ENCODE peak calls at places on chromosomes 6 and 20, in five cellular contexts. R is testis; P is CD4-positive, alpha-beta memory T cell; J is esophagus squamous epithelium; M is fibroblast of lung. Z is an unnamed sample.

GRCh38 chr6:119453242-119453641 is 103.7 kb upstream of the MAN1A1 start:
- DNase-seq in R (no peak), P (no peak), J (no peak), M (no peak), Z (no peak)

GRCh38 chr20:35395728-35396127 is 16.0 kb downstream of the UQCC1 start:
- DNase-seq in R (no peak), P (no peak), J (no peak), M (peak), Z (no peak)

GRCh38 chr6:121759370-121759769 is 323.9 kb downstream of the GJA1 start:
- DNase-seq in R (no peak), P (no peak), J (no peak), M (no peak), Z (no peak)

GRCh38 chr6:112287836-112288235 is 33.5 kb upstream of the LAMA4 start:
- DNase-seq in R (no peak), P (no peak), J (no peak), M (no peak), Z (no peak)

GRCh38 chr20:32036716-32037355 is 15.2 kb upstream of the HCK start:
- DNase-seq in R (no peak), P (no peak), J (no peak), M (no peak), Z (no peak)

GRCh38 chr20:39563406-39563805 is 601.3 kb downstream of the DHX35 start:
- DNase-seq in R (no peak), P (no peak), J (no peak), M (no peak), Z (no peak)

GRCh38 chr6:11711644-11711993 is 67.0 kb downstream of the ADTRP start:
- DNase-seq in R (no peak), P (no peak), J (no peak), M (peak), Z (no peak)

GRCh38 chr6:44304282-44305199 is 8.6 kb downstream of the AARS2 start:
- DNase-seq in R (peak), P (no peak), J (no peak), M (peak), Z (peak)

GRCh38 chr6:166162599-166163342 is 4.9 kb downstream of the TBXT start:
- DNase-seq in R (no peak), P (no peak), J (no peak), M (no peak), Z (no peak)

GRCh38 chr6:31970604-31971271 is 1.2 kb downstream of the DXO start:
- DNase-seq in R (no peak), P (peak), J (no peak), M (no peak), Z (no peak)

GRCh38 chr6:29818892-29819291 is 8.7 kb upstream of the HLA-G start:
- DNase-seq in R (no peak), P (no peak), J (no peak), M (no peak), Z (no peak)

GRCh38 chr6:30044630-30045029 is 16.4 kb upstream of the POLR1H start:
- DNase-seq in R (no peak), P (no peak), J (no peak), M (peak), Z (no peak)

GRCh38 chr6:63573899-63574553 is 1.7 kb downstream of the LOC128125822 start:
- DNase-seq in R (peak), P (peak), J (no peak), M (peak), Z (peak)

GRCh38 chr20:55079917-55080316 is 604.5 kb downstream of the DOK5 start:
- DNase-seq in R (no peak), P (no peak), J (no peak), M (no peak), Z (no peak)

GRCh38 chr20:24438331-24438730 is 31.1 kb upstream of the SYNDIG1 start:
- DNase-seq in R (no peak), P (no peak), J (no peak), M (no peak), Z (no peak)

GRCh38 chr20:24439737-24440136 is 29.7 kb upstream of the SYNDIG1 start:
- DNase-seq in R (no peak), P (no peak), J (no peak), M (no peak), Z (no peak)

GRCh38 chr20:24441600-24441999 is 27.8 kb upstream of the SYNDIG1 start:
- DNase-seq in R (no peak), P (no peak), J (no peak), M (no peak), Z (peak)

GRCh38 chr20:24442909-24443308 is 26.5 kb upstream of the SYNDIG1 start:
- DNase-seq in R (no peak), P (no peak), J (no peak), M (no peak), Z (peak)

GRCh38 chr20:24437322-24438090 is 31.9 kb upstream of the SYNDIG1 start:
- DNase-seq in R (no peak), P (no peak), J (no peak), M (no peak), Z (no peak)
- H3K27ac ChIP-seq in R (no peak), P (no peak), J (no peak), M (no peak), Z (no peak)

DNA sequence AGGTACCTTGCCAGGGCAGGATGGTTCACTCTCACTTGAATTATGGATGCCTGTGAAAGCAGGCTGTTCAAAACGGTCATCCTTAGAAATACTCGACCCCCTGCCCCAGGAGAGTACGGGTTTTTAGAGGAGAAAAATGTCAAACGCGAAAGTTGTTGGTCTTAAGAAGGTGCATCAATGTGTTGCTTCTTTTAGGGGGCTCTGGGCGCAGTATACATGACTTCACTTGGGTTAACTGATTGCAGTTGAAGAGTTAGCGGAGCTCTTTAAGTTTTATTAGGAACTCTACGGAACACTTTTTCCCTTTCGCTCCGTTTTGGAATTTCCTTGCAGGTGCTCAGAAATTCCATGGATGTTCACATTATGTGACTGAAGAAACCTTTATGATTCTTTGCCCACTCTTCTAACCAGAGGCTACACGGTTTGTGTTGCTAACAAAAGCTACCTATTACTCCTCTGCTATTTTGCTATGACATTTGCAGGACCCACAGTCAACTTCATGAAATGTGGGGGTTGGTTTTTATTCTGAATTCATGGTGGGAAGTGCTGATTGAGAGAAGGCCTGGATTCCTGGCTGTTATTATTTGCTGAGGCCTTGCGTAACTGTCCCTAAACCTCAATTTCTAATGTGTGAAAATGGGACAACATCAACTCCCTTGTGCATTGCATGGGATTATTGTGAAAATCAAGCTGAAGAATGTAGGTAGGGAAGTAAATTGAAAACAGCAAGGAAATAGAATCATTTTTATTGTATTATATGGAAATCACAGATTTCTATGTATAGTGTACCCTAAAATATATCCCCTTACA is 845 bp downstream of the ENPP1 start:
- DNase-seq in R (no peak), P (no peak), J (no peak), M (no peak), Z (no peak)
- H3K27ac ChIP-seq in R (peak), P (no peak), J (peak), M (no peak), Z (no peak)

GRCh38 chr6:125930810-125931418 is 25.7 kb upstream of the HINT3 start:
- DNase-seq in R (no peak), P (no peak), J (no peak), M (no peak), Z (no peak)

GRCh38 chr6:125926711-125927110 is 29.9 kb upstream of the HINT3 start:
- DNase-seq in R (no peak), P (no peak), J (no peak), M (no peak), Z (no peak)

GRCh38 chr6:125924697-125925358 is 31.7 kb upstream of the HINT3 start:
- DNase-seq in R (no peak), P (no peak), J (no peak), M (no peak), Z (no peak)

GRCh38 chr6:125924169-125924568 is 32.4 kb upstream of the HINT3 start:
- DNase-seq in R (no peak), P (no peak), J (no peak), M (no peak), Z (no peak)

DNA sequence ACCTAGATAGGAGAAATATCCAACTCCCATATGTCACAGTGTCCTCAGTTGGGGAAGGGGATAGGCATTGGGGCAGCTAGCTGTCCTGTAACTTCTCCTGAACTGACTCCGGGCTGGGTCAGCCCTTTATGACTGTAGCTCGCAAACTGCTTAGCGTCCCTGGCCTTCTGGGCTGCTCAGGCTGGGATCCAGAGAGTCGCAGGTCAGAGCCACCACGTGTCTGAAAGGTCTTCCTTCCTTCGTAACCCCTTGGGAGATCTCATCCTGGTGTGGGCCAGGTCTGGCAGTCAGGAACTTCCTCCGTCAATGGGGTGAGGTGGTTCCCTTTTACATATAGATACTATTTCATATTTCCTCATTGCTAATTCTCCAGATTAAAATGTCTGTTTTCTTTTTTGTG is 28.8 kb upstream of the HINT3 start:
- DNase-seq in R (no peak), P (no peak), J (no peak), M (no peak), Z (no peak)
- H3K27ac ChIP-seq in R (no peak), P (no peak), J (peak), M (no peak), Z (no peak)

GRCh38 chr6:137095651-137096238 is 51.0 kb upstream of the IL20RA start:
- DNase-seq in R (no peak), P (no peak), J (no peak), M (no peak), Z (no peak)

GRCh38 chr6:137095093-137095492 is 50.3 kb upstream of the IL20RA start:
- DNase-seq in R (no peak), P (no peak), J (no peak), M (no peak), Z (no peak)

GRCh38 chr6:137093183-137094069 is 48.7 kb upstream of the IL20RA start:
- DNase-seq in R (no peak), P (no peak), J (no peak), M (no peak), Z (no peak)

GRCh38 chr6:137092018-137092417 is 47.3 kb upstream of the IL20RA start:
- DNase-seq in R (no peak), P (no peak), J (no peak), M (no peak), Z (no peak)

GRCh38 chr6:137094411-137095008 is 49.7 kb upstream of the IL20RA start:
- DNase-seq in R (peak), P (peak), J (no peak), M (peak), Z (peak)
- H3K27ac ChIP-seq in R (no peak), P (no peak), J (no peak), M (no peak), Z (no peak)

GRCh38 chr6:35342258-35343091 is at the start of gene PPARD:
- DNase-seq in R (peak), P (peak), J (peak), M (peak), Z (peak)

GRCh38 chr6:35343092-35343834 is 905 bp downstream of the PPARD start:
- DNase-seq in R (peak), P (no peak), J (no peak), M (peak), Z (no peak)

GRCh38 chr6:35343835-35344550 is 1.6 kb downstream of the PPARD start:
- DNase-seq in R (no peak), P (no peak), J (no peak), M (peak), Z (no peak)

DNA sequence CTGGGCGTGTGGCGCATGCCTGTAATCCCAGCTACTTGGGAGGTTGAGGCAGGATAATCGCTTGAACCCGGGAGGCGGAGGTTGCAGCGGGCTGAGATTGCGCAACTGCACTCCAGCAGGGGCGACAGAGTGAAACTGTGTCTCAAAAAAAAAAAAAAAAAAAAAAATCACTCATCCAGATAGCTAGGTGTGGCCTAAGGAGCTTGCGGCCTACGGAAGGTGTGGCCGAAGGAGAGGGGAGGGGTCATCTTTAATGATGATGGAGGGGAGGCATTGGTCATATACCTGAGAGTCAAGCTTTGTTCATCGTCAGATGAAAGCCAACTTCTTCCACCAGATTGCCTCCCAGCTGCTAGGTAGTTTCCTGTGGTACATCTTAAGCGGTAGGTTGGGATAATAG is 801 bp upstream of the PPARD start:
- DNase-seq in R (no peak), P (no peak), J (no peak), M (no peak), Z (peak)
- H3K27ac ChIP-seq in R (no peak), P (peak), J (peak), M (no peak), Z (no peak)

DNA sequence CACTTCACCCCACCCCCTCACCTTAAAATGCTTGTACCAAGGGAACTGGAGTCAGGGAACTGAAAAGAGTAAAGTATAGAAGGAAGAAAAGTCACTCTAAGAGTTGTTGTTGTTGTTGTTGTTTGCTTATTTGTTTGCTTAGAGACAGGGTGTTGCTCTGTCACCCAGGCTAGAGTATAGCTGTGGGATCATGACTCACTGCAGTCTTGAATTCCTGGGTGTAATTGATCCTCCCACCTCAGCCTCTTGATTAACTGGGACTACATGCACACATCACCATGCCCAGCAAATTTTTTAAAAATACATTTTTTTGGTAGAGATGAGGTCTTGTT is 681.6 kb upstream of the GJE1 start:
- DNase-seq in R (no peak), P (no peak), J (no peak), M (no peak), Z (no peak)
- H3K27ac ChIP-seq in R (no peak), P (no peak), J (no peak), M (peak), Z (no peak)

GRCh38 chr6:17031961-17032360 is 69.9 kb upstream of the STMND1 start:
- DNase-seq in R (no peak), P (no peak), J (no peak), M (peak), Z (no peak)
- H3K27ac ChIP-seq in R (no peak), P (no peak), J (peak), M (peak), Z (no peak)

GRCh38 chr6:137226682-137227081 is 7.5 kb upstream of the IFNGR1 start:
- DNase-seq in R (no peak), P (no peak), J (no peak), M (no peak), Z (no peak)

GRCh38 chr6:137231156-137231555 is 12.0 kb upstream of the IFNGR1 start:
- DNase-seq in R (no peak), P (no peak), J (no peak), M (no peak), Z (no peak)

GRCh38 chr6:137230547-137230946 is 11.4 kb upstream of the IFNGR1 start:
- DNase-seq in R (no peak), P (no peak), J (no peak), M (no peak), Z (no peak)

GRCh38 chr6:137227872-137228302 is 8.7 kb upstream of the IFNGR1 start:
- DNase-seq in R (no peak), P (no peak), J (no peak), M (no peak), Z (no peak)

GRCh38 chr6:137229075-137229759 is 10.0 kb upstream of the IFNGR1 start:
- DNase-seq in R (no peak), P (no peak), J (no peak), M (no peak), Z (no peak)
- H3K27ac ChIP-seq in R (no peak), P (no peak), J (no peak), M (no peak), Z (no peak)

Z was measured in WERI-Rb-1.